ENCODE peak calls at places on chromosomes 11 and 22, in seven cellular contexts. One of them, this sample, is unnamed.

GRCh38 chr11:44949160-44950035 is 1.3 kb downstream of the TP53I11 start:
- DNase-seq in anterior cingulate cortex: peak
- DNase-seq in activated naive CD4-positive, alpha-beta T cell: no peak
- DNase-seq in GDM1: peak
- DNase-seq in lung microvascular endothelial cell: peak
- DNase-seq in ureter: no peak
- DNase-seq in stimulated activated CD4-positive, alpha-beta T cell treated with anti-CD3 and anti-CD28 coated beads, Interleukin-12 subunit alpha, Interleukin-12 subunit beta, amount 100 ng/mL, for 24 hours: no peak
- DNase-seq in this sample: no peak

GRCh38 chr22:29004647-29005371 is 56.8 kb downstream of the C22orf31 start:
- DNase-seq in anterior cingulate cortex: peak
- DNase-seq in activated naive CD4-positive, alpha-beta T cell: no peak
- DNase-seq in GDM1: no peak
- DNase-seq in lung microvascular endothelial cell: peak
- DNase-seq in ureter: no peak
- DNase-seq in stimulated activated CD4-positive, alpha-beta T cell treated with anti-CD3 and anti-CD28 coated beads, Interleukin-12 subunit alpha, Interleukin-12 subunit beta, amount 100 ng/mL, for 24 hours: no peak
- DNase-seq in this sample: peak

GRCh38 chr11:6594142-6594768 is 9.2 kb downstream of the RRP8 start:
- DNase-seq in anterior cingulate cortex: no peak
- DNase-seq in activated naive CD4-positive, alpha-beta T cell: no peak
- DNase-seq in GDM1: no peak
- DNase-seq in lung microvascular endothelial cell: no peak
- DNase-seq in ureter: no peak
- DNase-seq in stimulated activated CD4-positive, alpha-beta T cell treated with anti-CD3 and anti-CD28 coated beads, Interleukin-12 subunit alpha, Interleukin-12 subunit beta, amount 100 ng/mL, for 24 hours: no peak
- DNase-seq in this sample: no peak

GRCh38 chr11:119166368-119167076 is 2.0 kb upstream of the NLRX1 start:
- DNase-seq in anterior cingulate cortex: no peak
- DNase-seq in activated naive CD4-positive, alpha-beta T cell: no peak
- DNase-seq in GDM1: no peak
- DNase-seq in lung microvascular endothelial cell: peak
- DNase-seq in ureter: peak
- DNase-seq in stimulated activated CD4-positive, alpha-beta T cell treated with anti-CD3 and anti-CD28 coated beads, Interleukin-12 subunit alpha, Interleukin-12 subunit beta, amount 100 ng/mL, for 24 hours: no peak
- DNase-seq in this sample: no peak

GRCh38 chr11:76382209-76382608 is 1.1 kb downstream of the GVQW3 start:
- DNase-seq in anterior cingulate cortex: no peak
- DNase-seq in activated naive CD4-positive, alpha-beta T cell: no peak
- DNase-seq in GDM1: no peak
- DNase-seq in lung microvascular endothelial cell: no peak
- DNase-seq in ureter: no peak
- DNase-seq in stimulated activated CD4-positive, alpha-beta T cell treated with anti-CD3 and anti-CD28 coated beads, Interleukin-12 subunit alpha, Interleukin-12 subunit beta, amount 100 ng/mL, for 24 hours: no peak
- DNase-seq in this sample: no peak

GRCh38 chr11:17974246-17974645 is 38.6 kb downstream of the SERGEF start:
- DNase-seq in anterior cingulate cortex: peak
- DNase-seq in activated naive CD4-positive, alpha-beta T cell: no peak
- DNase-seq in GDM1: no peak
- DNase-seq in lung microvascular endothelial cell: no peak
- DNase-seq in ureter: no peak
- DNase-seq in stimulated activated CD4-positive, alpha-beta T cell treated with anti-CD3 and anti-CD28 coated beads, Interleukin-12 subunit alpha, Interleukin-12 subunit beta, amount 100 ng/mL, for 24 hours: no peak
- DNase-seq in this sample: no peak

GRCh38 chr11:26806209-26806608 is 84.3 kb upstream of the SLC5A12 start:
- DNase-seq in anterior cingulate cortex: no peak
- DNase-seq in activated naive CD4-positive, alpha-beta T cell: no peak
- DNase-seq in GDM1: no peak
- DNase-seq in lung microvascular endothelial cell: no peak
- DNase-seq in ureter: no peak
- DNase-seq in stimulated activated CD4-positive, alpha-beta T cell treated with anti-CD3 and anti-CD28 coated beads, Interleukin-12 subunit alpha, Interleukin-12 subunit beta, amount 100 ng/mL, for 24 hours: no peak
- DNase-seq in this sample: no peak

GRCh38 chr22:26529345-26529744 is 17.1 kb upstream of the TFIP11 start:
- DNase-seq in anterior cingulate cortex: no peak
- DNase-seq in activated naive CD4-positive, alpha-beta T cell: no peak
- DNase-seq in GDM1: no peak
- DNase-seq in lung microvascular endothelial cell: no peak
- DNase-seq in ureter: peak
- DNase-seq in stimulated activated CD4-positive, alpha-beta T cell treated with anti-CD3 and anti-CD28 coated beads, Interleukin-12 subunit alpha, Interleukin-12 subunit beta, amount 100 ng/mL, for 24 hours: no peak
- DNase-seq in this sample: no peak

GRCh38 chr11:85133636-85134035 is 493.5 kb downstream of the DLG2 start:
- DNase-seq in anterior cingulate cortex: no peak
- DNase-seq in activated naive CD4-positive, alpha-beta T cell: no peak
- DNase-seq in GDM1: no peak
- DNase-seq in lung microvascular endothelial cell: no peak
- DNase-seq in ureter: no peak
- DNase-seq in stimulated activated CD4-positive, alpha-beta T cell treated with anti-CD3 and anti-CD28 coated beads, Interleukin-12 subunit alpha, Interleukin-12 subunit beta, amount 100 ng/mL, for 24 hours: no peak
- DNase-seq in this sample: no peak

GRCh38 chr22:20604092-20604747 is 96.8 kb downstream of the MED15 start:
- DNase-seq in anterior cingulate cortex: no peak
- DNase-seq in activated naive CD4-positive, alpha-beta T cell: no peak
- DNase-seq in GDM1: no peak
- DNase-seq in lung microvascular endothelial cell: no peak
- DNase-seq in ureter: no peak
- DNase-seq in stimulated activated CD4-positive, alpha-beta T cell treated with anti-CD3 and anti-CD28 coated beads, Interleukin-12 subunit alpha, Interleukin-12 subunit beta, amount 100 ng/mL, for 24 hours: no peak
- DNase-seq in this sample: no peak

GRCh38 chr11:92390783-92391182 is 166.2 kb downstream of the FAT3 start:
- DNase-seq in anterior cingulate cortex: no peak
- DNase-seq in activated naive CD4-positive, alpha-beta T cell: no peak
- DNase-seq in GDM1: no peak
- DNase-seq in lung microvascular endothelial cell: no peak
- DNase-seq in ureter: no peak
- DNase-seq in stimulated activated CD4-positive, alpha-beta T cell treated with anti-CD3 and anti-CD28 coated beads, Interleukin-12 subunit alpha, Interleukin-12 subunit beta, amount 100 ng/mL, for 24 hours: no peak
- DNase-seq in this sample: no peak

GRCh38 chr11:37177721-37178120 is 579.7 kb upstream of the RAG2 start:
- DNase-seq in anterior cingulate cortex: no peak
- DNase-seq in activated naive CD4-positive, alpha-beta T cell: no peak
- DNase-seq in GDM1: no peak
- DNase-seq in lung microvascular endothelial cell: no peak
- DNase-seq in ureter: no peak
- DNase-seq in stimulated activated CD4-positive, alpha-beta T cell treated with anti-CD3 and anti-CD28 coated beads, Interleukin-12 subunit alpha, Interleukin-12 subunit beta, amount 100 ng/mL, for 24 hours: no peak
- DNase-seq in this sample: no peak

GRCh38 chr22:49962751-49963646 is 2.4 kb downstream of the PIM3 start:
- DNase-seq in anterior cingulate cortex: no peak
- DNase-seq in activated naive CD4-positive, alpha-beta T cell: no peak
- DNase-seq in GDM1: no peak
- DNase-seq in lung microvascular endothelial cell: no peak
- DNase-seq in ureter: peak
- DNase-seq in stimulated activated CD4-positive, alpha-beta T cell treated with anti-CD3 and anti-CD28 coated beads, Interleukin-12 subunit alpha, Interleukin-12 subunit beta, amount 100 ng/mL, for 24 hours: no peak
- DNase-seq in this sample: no peak

GRCh38 chr11:132561937-132562336 is 970.4 kb downstream of the OPCML start:
- DNase-seq in anterior cingulate cortex: no peak
- DNase-seq in activated naive CD4-positive, alpha-beta T cell: no peak
- DNase-seq in GDM1: no peak
- DNase-seq in lung microvascular endothelial cell: no peak
- DNase-seq in ureter: no peak
- DNase-seq in stimulated activated CD4-positive, alpha-beta T cell treated with anti-CD3 and anti-CD28 coated beads, Interleukin-12 subunit alpha, Interleukin-12 subunit beta, amount 100 ng/mL, for 24 hours: no peak
- DNase-seq in this sample: no peak

GRCh38 chr11:68206211-68206610 is 6.9 kb downstream of the KMT5B start:
- DNase-seq in anterior cingulate cortex: no peak
- DNase-seq in activated naive CD4-positive, alpha-beta T cell: no peak
- DNase-seq in GDM1: peak
- DNase-seq in lung microvascular endothelial cell: peak
- DNase-seq in ureter: no peak
- DNase-seq in stimulated activated CD4-positive, alpha-beta T cell treated with anti-CD3 and anti-CD28 coated beads, Interleukin-12 subunit alpha, Interleukin-12 subunit beta, amount 100 ng/mL, for 24 hours: no peak
- DNase-seq in this sample: no peak

GRCh38 chr22:26567610-26568009 is 22.3 kb downstream of the TPST2 start:
- DNase-seq in anterior cingulate cortex: no peak
- DNase-seq in activated naive CD4-positive, alpha-beta T cell: no peak
- DNase-seq in GDM1: no peak
- DNase-seq in lung microvascular endothelial cell: no peak
- DNase-seq in ureter: no peak
- DNase-seq in stimulated activated CD4-positive, alpha-beta T cell treated with anti-CD3 and anti-CD28 coated beads, Interleukin-12 subunit alpha, Interleukin-12 subunit beta, amount 100 ng/mL, for 24 hours: no peak
- DNase-seq in this sample: no peak

GRCh38 chr22:28761449-28761755 is 11.1 kb upstream of the CCDC117 start:
- DNase-seq in anterior cingulate cortex: no peak
- DNase-seq in activated naive CD4-positive, alpha-beta T cell: no peak
- DNase-seq in GDM1: no peak
- DNase-seq in lung microvascular endothelial cell: no peak
- DNase-seq in ureter: no peak
- DNase-seq in stimulated activated CD4-positive, alpha-beta T cell treated with anti-CD3 and anti-CD28 coated beads, Interleukin-12 subunit alpha, Interleukin-12 subunit beta, amount 100 ng/mL, for 24 hours: no peak
- DNase-seq in this sample: no peak

GRCh38 chr22:37731804-37732471 is 35.1 kb downstream of the TRIOBP start:
- DNase-seq in anterior cingulate cortex: no peak
- DNase-seq in activated naive CD4-positive, alpha-beta T cell: no peak
- DNase-seq in GDM1: peak
- DNase-seq in lung microvascular endothelial cell: no peak
- DNase-seq in ureter: no peak
- DNase-seq in stimulated activated CD4-positive, alpha-beta T cell treated with anti-CD3 and anti-CD28 coated beads, Interleukin-12 subunit alpha, Interleukin-12 subunit beta, amount 100 ng/mL, for 24 hours: no peak
- DNase-seq in this sample: no peak

GRCh38 chr11:83403990-83404389 is 117.8 kb upstream of the CCDC90B start:
- DNase-seq in anterior cingulate cortex: no peak
- DNase-seq in activated naive CD4-positive, alpha-beta T cell: no peak
- DNase-seq in GDM1: no peak
- DNase-seq in lung microvascular endothelial cell: no peak
- DNase-seq in ureter: no peak
- DNase-seq in stimulated activated CD4-positive, alpha-beta T cell treated with anti-CD3 and anti-CD28 coated beads, Interleukin-12 subunit alpha, Interleukin-12 subunit beta, amount 100 ng/mL, for 24 hours: no peak
- DNase-seq in this sample: no peak

GRCh38 chr11:39374963-39375698 is 2084.3 kb downstream of the LRRC4C start:
- DNase-seq in anterior cingulate cortex: no peak
- DNase-seq in activated naive CD4-positive, alpha-beta T cell: no peak
- DNase-seq in GDM1: no peak
- DNase-seq in lung microvascular endothelial cell: peak
- DNase-seq in ureter: no peak
- DNase-seq in stimulated activated CD4-positive, alpha-beta T cell treated with anti-CD3 and anti-CD28 coated beads, Interleukin-12 subunit alpha, Interleukin-12 subunit beta, amount 100 ng/mL, for 24 hours: no peak
- DNase-seq in this sample: no peak

GRCh38 chr11:69131644-69132300 is 24.0 kb upstream of the SMIM38 start:
- DNase-seq in anterior cingulate cortex: no peak
- DNase-seq in activated naive CD4-positive, alpha-beta T cell: no peak
- DNase-seq in GDM1: no peak
- DNase-seq in lung microvascular endothelial cell: peak
- DNase-seq in ureter: peak
- DNase-seq in stimulated activated CD4-positive, alpha-beta T cell treated with anti-CD3 and anti-CD28 coated beads, Interleukin-12 subunit alpha, Interleukin-12 subunit beta, amount 100 ng/mL, for 24 hours: no peak
- DNase-seq in this sample: peak

GRCh38 chr11:130308925-130309324 is 5.8 kb downstream of the ZBTB44 start:
- DNase-seq in anterior cingulate cortex: no peak
- DNase-seq in activated naive CD4-positive, alpha-beta T cell: no peak
- DNase-seq in GDM1: no peak
- DNase-seq in lung microvascular endothelial cell: no peak
- DNase-seq in ureter: no peak
- DNase-seq in stimulated activated CD4-positive, alpha-beta T cell treated with anti-CD3 and anti-CD28 coated beads, Interleukin-12 subunit alpha, Interleukin-12 subunit beta, amount 100 ng/mL, for 24 hours: no peak
- DNase-seq in this sample: peak

GRCh38 chr11:104254347-104254746 is 90.4 kb upstream of the PDGFD start:
- DNase-seq in anterior cingulate cortex: no peak
- DNase-seq in activated naive CD4-positive, alpha-beta T cell: no peak
- DNase-seq in GDM1: peak
- DNase-seq in lung microvascular endothelial cell: peak
- DNase-seq in ureter: no peak
- DNase-seq in stimulated activated CD4-positive, alpha-beta T cell treated with anti-CD3 and anti-CD28 coated beads, Interleukin-12 subunit alpha, Interleukin-12 subunit beta, amount 100 ng/mL, for 24 hours: no peak
- DNase-seq in this sample: peak

GRCh38 chr11:90601261-90601660 is 378.4 kb upstream of the CHORDC1 start:
- DNase-seq in anterior cingulate cortex: no peak
- DNase-seq in activated naive CD4-positive, alpha-beta T cell: no peak
- DNase-seq in GDM1: no peak
- DNase-seq in lung microvascular endothelial cell: no peak
- DNase-seq in ureter: no peak
- DNase-seq in stimulated activated CD4-positive, alpha-beta T cell treated with anti-CD3 and anti-CD28 coated beads, Interleukin-12 subunit alpha, Interleukin-12 subunit beta, amount 100 ng/mL, for 24 hours: no peak
- DNase-seq in this sample: no peak

GRCh38 chr22:42425337-42425988 is 6.7 kb downstream of the NFAM1 start:
- DNase-seq in anterior cingulate cortex: no peak
- DNase-seq in activated naive CD4-positive, alpha-beta T cell: no peak
- DNase-seq in GDM1: no peak
- DNase-seq in lung microvascular endothelial cell: no peak
- DNase-seq in ureter: peak
- DNase-seq in stimulated activated CD4-positive, alpha-beta T cell treated with anti-CD3 and anti-CD28 coated beads, Interleukin-12 subunit alpha, Interleukin-12 subunit beta, amount 100 ng/mL, for 24 hours: no peak
- DNase-seq in this sample: no peak

GRCh38 chr11:43397251-43397650 is 38.5 kb downstream of the TTC17 start:
- DNase-seq in anterior cingulate cortex: no peak
- DNase-seq in activated naive CD4-positive, alpha-beta T cell: no peak
- DNase-seq in GDM1: no peak
- DNase-seq in lung microvascular endothelial cell: no peak
- DNase-seq in ureter: no peak
- DNase-seq in stimulated activated CD4-positive, alpha-beta T cell treated with anti-CD3 and anti-CD28 coated beads, Interleukin-12 subunit alpha, Interleukin-12 subunit beta, amount 100 ng/mL, for 24 hours: no peak
- DNase-seq in this sample: no peak

GRCh38 chr11:130209128-130209932 is 49.7 kb downstream of the ST14 start:
- DNase-seq in anterior cingulate cortex: no peak
- DNase-seq in activated naive CD4-positive, alpha-beta T cell: no peak
- DNase-seq in GDM1: no peak
- DNase-seq in lung microvascular endothelial cell: no peak
- DNase-seq in ureter: peak
- DNase-seq in stimulated activated CD4-positive, alpha-beta T cell treated with anti-CD3 and anti-CD28 coated beads, Interleukin-12 subunit alpha, Interleukin-12 subunit beta, amount 100 ng/mL, for 24 hours: no peak
- DNase-seq in this sample: peak

GRCh38 chr11:109865558-109866186 is 227.5 kb upstream of the ZC3H12C start:
- DNase-seq in anterior cingulate cortex: peak
- DNase-seq in activated naive CD4-positive, alpha-beta T cell: no peak
- DNase-seq in GDM1: peak
- DNase-seq in lung microvascular endothelial cell: no peak
- DNase-seq in ureter: no peak
- DNase-seq in stimulated activated CD4-positive, alpha-beta T cell treated with anti-CD3 and anti-CD28 coated beads, Interleukin-12 subunit alpha, Interleukin-12 subunit beta, amount 100 ng/mL, for 24 hours: no peak
- DNase-seq in this sample: peak

GRCh38 chr22:49197500-49197899 is 630.2 kb downstream of the BRD1 start:
- DNase-seq in anterior cingulate cortex: peak
- DNase-seq in activated naive CD4-positive, alpha-beta T cell: no peak
- DNase-seq in GDM1: no peak
- DNase-seq in lung microvascular endothelial cell: no peak
- DNase-seq in ureter: no peak
- DNase-seq in stimulated activated CD4-positive, alpha-beta T cell treated with anti-CD3 and anti-CD28 coated beads, Interleukin-12 subunit alpha, Interleukin-12 subunit beta, amount 100 ng/mL, for 24 hours: no peak
- DNase-seq in this sample: peak

GRCh38 chr22:41857160-41857859 is 24.4 kb downstream of the SREBF2 start:
- DNase-seq in anterior cingulate cortex: no peak
- DNase-seq in activated naive CD4-positive, alpha-beta T cell: peak
- DNase-seq in GDM1: peak
- DNase-seq in lung microvascular endothelial cell: peak
- DNase-seq in ureter: no peak
- DNase-seq in stimulated activated CD4-positive, alpha-beta T cell treated with anti-CD3 and anti-CD28 coated beads, Interleukin-12 subunit alpha, Interleukin-12 subunit beta, amount 100 ng/mL, for 24 hours: peak
- DNase-seq in this sample: no peak

GRCh38 chr11:125229916-125230315 is 65.4 kb downstream of the PKNOX2 start:
- DNase-seq in anterior cingulate cortex: no peak
- DNase-seq in activated naive CD4-positive, alpha-beta T cell: no peak
- DNase-seq in GDM1: no peak
- DNase-seq in lung microvascular endothelial cell: no peak
- DNase-seq in ureter: no peak
- DNase-seq in stimulated activated CD4-positive, alpha-beta T cell treated with anti-CD3 and anti-CD28 coated beads, Interleukin-12 subunit alpha, Interleukin-12 subunit beta, amount 100 ng/mL, for 24 hours: no peak
- DNase-seq in this sample: no peak

GRCh38 chr11:133908827-133909226 is 47.9 kb downstream of the IGSF9B start:
- DNase-seq in anterior cingulate cortex: no peak
- DNase-seq in activated naive CD4-positive, alpha-beta T cell: no peak
- DNase-seq in GDM1: no peak
- DNase-seq in lung microvascular endothelial cell: no peak
- DNase-seq in ureter: no peak
- DNase-seq in stimulated activated CD4-positive, alpha-beta T cell treated with anti-CD3 and anti-CD28 coated beads, Interleukin-12 subunit alpha, Interleukin-12 subunit beta, amount 100 ng/mL, for 24 hours: no peak
- DNase-seq in this sample: no peak

GRCh38 chr11:1041149-1041467 is 4.6 kb upstream of the MUC6 start:
- DNase-seq in anterior cingulate cortex: no peak
- DNase-seq in activated naive CD4-positive, alpha-beta T cell: no peak
- DNase-seq in GDM1: no peak
- DNase-seq in lung microvascular endothelial cell: no peak
- DNase-seq in ureter: no peak
- DNase-seq in stimulated activated CD4-positive, alpha-beta T cell treated with anti-CD3 and anti-CD28 coated beads, Interleukin-12 subunit alpha, Interleukin-12 subunit beta, amount 100 ng/mL, for 24 hours: no peak
- DNase-seq in this sample: no peak

GRCh38 chr22:46114518-46115387 is 35.6 kb upstream of the PPARA start:
- DNase-seq in anterior cingulate cortex: no peak
- DNase-seq in activated naive CD4-positive, alpha-beta T cell: no peak
- DNase-seq in GDM1: no peak
- DNase-seq in lung microvascular endothelial cell: no peak
- DNase-seq in ureter: no peak
- DNase-seq in stimulated activated CD4-positive, alpha-beta T cell treated with anti-CD3 and anti-CD28 coated beads, Interleukin-12 subunit alpha, Interleukin-12 subunit beta, amount 100 ng/mL, for 24 hours: no peak
- DNase-seq in this sample: no peak

This sample was measured in testis.